ENCODE peak calls at places on chromosomes 2 and 18, in eight cellular contexts. U is B cell; S is frontal cortex; G is NCI-H1436; M is Calu3; D is CD4-positive, CD25-positive, alpha-beta regulatory T cell; I is T-helper 22 cell; J is T1000. E is an unnamed sample.

GRCh38 chr2:68824831-68825230 is 46.4 kb downstream of the BMP10 start:
- DNase-seq in U (no peak), S (no peak), G (no peak), M (no peak), D (no peak), I (no peak), J (peak; percentile 21), E (no peak)

GRCh38 chr2:11658208-11658607 is 11.8 kb downstream of the NTSR2 start:
- DNase-seq in U (no peak), S (no peak), G (no peak), M (no peak), D (no peak), I (no peak), J (no peak), E (no peak)

GRCh38 chr2:148874868-148875341 is at the start of gene KIF5C:
- DNase-seq in U (peak; percentile 92), S (peak; percentile 90), G (peak; percentile 93), M (peak; percentile 91), D (peak; percentile 92), I (peak; percentile 78), J (peak; percentile 84), E (peak; percentile 95)

GRCh38 chr18:73661457-73661856 is 486.2 kb downstream of the FBXO15 start:
- DNase-seq in U (no peak), S (no peak), G (no peak), M (no peak), D (no peak), I (no peak), J (no peak), E (no peak)

GRCh38 chr18:44536041-44536440 is 144.6 kb upstream of the SETBP1 start:
- DNase-seq in U (no peak), S (peak; percentile 6), G (no peak), M (no peak), D (no peak), I (no peak), J (peak; percentile 2), E (no peak)

GRCh38 chr2:121375621-121376159 is 90.7 kb upstream of the TFCP2L1 start:
- DNase-seq in U (no peak), S (no peak), G (no peak), M (no peak), D (no peak), I (no peak), J (no peak), E (no peak)

GRCh38 chr2:200179201-200179600 is 127.3 kb upstream of the SPATS2L start:
- DNase-seq in U (no peak), S (no peak), G (no peak), M (no peak), D (no peak), I (no peak), J (no peak), E (no peak)

GRCh38 chr2:101770672-101771071 is 73.2 kb downstream of the MAP4K4 start:
- DNase-seq in U (no peak), S (no peak), G (peak; percentile 7), M (peak; percentile 51), D (peak; percentile 50), I (no peak), J (no peak), E (peak; percentile 48)

GRCh38 chr2:86225581-86225980 is 26.3 kb downstream of the MRPL35 start:
- DNase-seq in U (peak; percentile 70), S (peak; percentile 76), G (no peak), M (no peak), D (peak; percentile 91), I (no peak), J (no peak), E (no peak)

GRCh38 chr2:148645925-148646559 is 1.5 kb downstream of the EPC2 start:
- DNase-seq in U (peak; percentile 75), S (peak; percentile 49), G (peak; percentile 67), M (peak; percentile 53), D (peak; percentile 94), I (peak; percentile 67), J (peak; percentile 18), E (peak; percentile 75)

GRCh38 chr2:170222842-170223241 is 44.9 kb downstream of the MYO3B start:
- DNase-seq in U (no peak), S (no peak), G (no peak), M (no peak), D (no peak), I (no peak), J (no peak), E (no peak)

GRCh38 chr2:105114551-105114950 is 76.7 kb downstream of the MRPS9 start:
- DNase-seq in U (peak; percentile 68), S (peak; percentile 75), G (peak; percentile 14), M (no peak), D (peak; percentile 44), I (no peak), J (no peak), E (peak; percentile 86)

GRCh38 chr18:46916551-46917107 is 678 bp downstream of the PIAS2 start:
- DNase-seq in U (no peak), S (no peak), G (no peak), M (no peak), D (peak; percentile 60), I (no peak), J (no peak), E (no peak)

GRCh38 chr18:45835057-45835634 is 9.7 kb downstream of the SIGLEC15 start:
- DNase-seq in U (no peak), S (no peak), G (no peak), M (no peak), D (no peak), I (no peak), J (no peak), E (no peak)

GRCh38 chr2:10267551-10268465 is 34.9 kb upstream of the HPCAL1 start:
- DNase-seq in U (no peak), S (no peak), G (no peak), M (no peak), D (no peak), I (no peak), J (no peak), E (no peak)

GRCh38 chr2:25586726-25587144 is 86.6 kb downstream of the DTNB start:
- DNase-seq in U (no peak), S (no peak), G (no peak), M (no peak), D (peak; percentile 63), I (no peak), J (no peak), E (no peak)

GRCh38 chr2:143375376-143375880 is 246.2 kb downstream of the ARHGAP15 start:
- DNase-seq in U (no peak), S (no peak), G (no peak), M (no peak), D (no peak), I (no peak), J (no peak), E (no peak)

GRCh38 chr18:44900627-44901026 is 219.9 kb downstream of the SETBP1 start:
- DNase-seq in U (no peak), S (no peak), G (no peak), M (no peak), D (no peak), I (no peak), J (no peak), E (no peak)

GRCh38 chr2:148642112-148642744 is 2.3 kb upstream of the EPC2 start:
- DNase-seq in U (no peak), S (no peak), G (no peak), M (no peak), D (no peak), I (no peak), J (no peak), E (no peak)

GRCh38 chr2:26573241-26573925 is 67.8 kb downstream of the CIB4 start:
- DNase-seq in U (no peak), S (no peak), G (no peak), M (no peak), D (no peak), I (no peak), J (no peak), E (no peak)

GRCh38 chr2:3094999-3095958 is 282.3 kb downstream of the EIPR1 start:
- DNase-seq in U (no peak), S (no peak), G (no peak), M (no peak), D (no peak), I (no peak), J (no peak), E (no peak)

GRCh38 chr2:203670939-203671338 is 35.5 kb upstream of the CD28 start:
- DNase-seq in U (no peak), S (no peak), G (no peak), M (no peak), D (no peak), I (no peak), J (no peak), E (no peak)

GRCh38 chr18:58565021-58565420 is 63.9 kb downstream of the ALPK2 start:
- DNase-seq in U (peak; percentile 64), S (no peak), G (no peak), M (no peak), D (peak; percentile 46), I (no peak), J (no peak), E (no peak)

GRCh38 chr18:24212939-24213338 is 74.1 kb downstream of the CABYR start:
- DNase-seq in U (no peak), S (no peak), G (no peak), M (peak; percentile 58), D (no peak), I (no peak), J (peak; percentile 36), E (no peak)

GRCh38 chr2:46974174-46974573 is 58.6 kb upstream of the MCFD2 start:
- DNase-seq in U (no peak), S (no peak), G (no peak), M (no peak), D (no peak), I (no peak), J (no peak), E (no peak)

GRCh38 chr2:100237770-100238169 is 84.5 kb downstream of the LONRF2 start:
- DNase-seq in U (no peak), S (no peak), G (no peak), M (no peak), D (no peak), I (no peak), J (no peak), E (no peak)

GRCh38 chr2:179853108-179853507 is 8.3 kb downstream of the ZNF385B start:
- DNase-seq in U (no peak), S (no peak), G (no peak), M (no peak), D (no peak), I (no peak), J (no peak), E (no peak)

GRCh38 chr2:215880970-215881369 is 132.4 kb downstream of the MREG start:
- DNase-seq in U (no peak), S (no peak), G (no peak), M (no peak), D (no peak), I (no peak), J (no peak), E (no peak)

GRCh38 chr18:59042477-59042842 is 97.2 kb upstream of the SEC11C start:
- DNase-seq in U (no peak), S (no peak), G (no peak), M (no peak), D (no peak), I (no peak), J (no peak), E (no peak)

GRCh38 chr2:188609321-188610049 is 317.8 kb downstream of the GULP1 start:
- DNase-seq in U (no peak), S (no peak), G (no peak), M (no peak), D (no peak), I (no peak), J (no peak), E (no peak)

E was measured in HuH-7.